ENCODE peak calls at places on chromosomes 7 and 10, in eight cellular contexts. One of them, this sample, is unnamed.
A peak's percentile ranks its signal among the peaks of the same experiment; 100 is the strongest.

GRCh38 chr10:59648711-59649201 is 60.9 kb downstream of the SLC16A9 start:
- DNase-seq in HepG2: no peak
- DNase-seq in breast epithelium: no peak
- DNase-seq in HCT116: no peak
- DNase-seq in GM23338: peak; percentile 36
- DNase-seq in SK-N-SH: no peak
- DNase-seq in spleen: no peak
- DNase-seq in vagina: no peak
- DNase-seq in this sample: no peak

GRCh38 chr10:18665079-18665478 is 5.8 kb downstream of the ARL5B start:
- DNase-seq in vagina: no peak
- DNase-seq in spleen: no peak
- DNase-seq in HCT116: no peak
- DNase-seq in breast epithelium: no peak
- DNase-seq in SK-N-SH: no peak
- DNase-seq in HepG2: no peak
- DNase-seq in GM23338: no peak
- DNase-seq in this sample: no peak

GRCh38 chr10:29634764-29635625 is at the start of gene SVIL:
- DNase-seq in vagina: peak; percentile 77
- DNase-seq in breast epithelium: peak; percentile 76
- DNase-seq in GM23338: peak; percentile 33
- DNase-seq in HepG2: peak; percentile 61
- DNase-seq in spleen: no peak
- DNase-seq in HCT116: no peak
- DNase-seq in SK-N-SH: no peak
- DNase-seq in this sample: peak; percentile 75

GRCh38 chr7:105677803-105678583 is 96.7 kb upstream of the EFCAB10 start:
- DNase-seq in SK-N-SH: no peak
- DNase-seq in spleen: peak; percentile 86
- DNase-seq in vagina: no peak
- DNase-seq in HepG2: no peak
- DNase-seq in breast epithelium: peak; percentile 29
- DNase-seq in GM23338: no peak
- DNase-seq in HCT116: no peak
- DNase-seq in this sample: peak; percentile 68

GRCh38 chr10:50362547-50363125 is 111.3 kb upstream of the ASAH2 start:
- DNase-seq in spleen: no peak
- DNase-seq in HepG2: no peak
- DNase-seq in GM23338: no peak
- DNase-seq in breast epithelium: no peak
- DNase-seq in SK-N-SH: no peak
- DNase-seq in HCT116: no peak
- DNase-seq in vagina: no peak
- DNase-seq in this sample: no peak

GRCh38 chr10:127570036-127570435 is 20.9 kb downstream of the NPS start:
- DNase-seq in SK-N-SH: no peak
- DNase-seq in vagina: no peak
- DNase-seq in HepG2: no peak
- DNase-seq in breast epithelium: no peak
- DNase-seq in GM23338: no peak
- DNase-seq in spleen: no peak
- DNase-seq in HCT116: no peak
- DNase-seq in this sample: no peak

GRCh38 chr7:25073451-25073850 is 51.6 kb downstream of the CYCS start:
- DNase-seq in breast epithelium: no peak
- DNase-seq in spleen: no peak
- DNase-seq in vagina: no peak
- DNase-seq in SK-N-SH: no peak
- DNase-seq in GM23338: no peak
- DNase-seq in HCT116: no peak
- DNase-seq in HepG2: peak; percentile 55
- DNase-seq in this sample: no peak

GRCh38 chr10:88541116-88541626 is 41.9 kb downstream of the RNLS start:
- DNase-seq in SK-N-SH: no peak
- DNase-seq in HCT116: no peak
- DNase-seq in GM23338: no peak
- DNase-seq in vagina: no peak
- DNase-seq in HepG2: no peak
- DNase-seq in breast epithelium: no peak
- DNase-seq in spleen: no peak
- DNase-seq in this sample: no peak

GRCh38 chr10:129704225-129704624 is 237.2 kb downstream of the MGMT start:
- DNase-seq in SK-N-SH: no peak
- DNase-seq in spleen: no peak
- DNase-seq in HCT116: no peak
- DNase-seq in vagina: peak; percentile 82
- DNase-seq in breast epithelium: no peak
- DNase-seq in HepG2: no peak
- DNase-seq in GM23338: no peak
- DNase-seq in this sample: no peak

GRCh38 chr10:121436630-121437311 is 161.5 kb downstream of the FGFR2 start:
- DNase-seq in spleen: no peak
- DNase-seq in HepG2: peak; percentile 28
- DNase-seq in GM23338: peak; percentile 11
- DNase-seq in SK-N-SH: peak; percentile 24
- DNase-seq in vagina: no peak
- DNase-seq in breast epithelium: no peak
- DNase-seq in HCT116: no peak
- DNase-seq in this sample: no peak

GRCh38 chr7:99013266-99014112 is 130.4 kb downstream of the SMURF1 start:
- DNase-seq in vagina: no peak
- DNase-seq in spleen: no peak
- DNase-seq in SK-N-SH: no peak
- DNase-seq in GM23338: no peak
- DNase-seq in breast epithelium: no peak
- DNase-seq in HepG2: no peak
- DNase-seq in HCT116: no peak
- DNase-seq in this sample: no peak

GRCh38 chr7:11315687-11316258 is 342.1 kb downstream of the PHF14 start:
- DNase-seq in HepG2: no peak
- DNase-seq in SK-N-SH: no peak
- DNase-seq in HCT116: no peak
- DNase-seq in spleen: no peak
- DNase-seq in vagina: no peak
- DNase-seq in breast epithelium: no peak
- DNase-seq in GM23338: no peak
- DNase-seq in this sample: no peak

GRCh38 chr7:108146070-108146842 is 16.1 kb upstream of the LAMB4 start:
- DNase-seq in GM23338: peak; percentile 91
- DNase-seq in HCT116: peak; percentile 69
- DNase-seq in SK-N-SH: peak; percentile 69
- DNase-seq in HepG2: peak; percentile 72
- DNase-seq in spleen: no peak
- DNase-seq in breast epithelium: peak; percentile 43
- DNase-seq in vagina: no peak
- DNase-seq in this sample: peak; percentile 63

GRCh38 chr10:60314306-60314940 is 75.3 kb downstream of the ANK3 start:
- DNase-seq in GM23338: no peak
- DNase-seq in HCT116: peak; percentile 39
- DNase-seq in spleen: no peak
- DNase-seq in HepG2: no peak
- DNase-seq in breast epithelium: no peak
- DNase-seq in SK-N-SH: no peak
- DNase-seq in vagina: no peak
- DNase-seq in this sample: no peak

GRCh38 chr7:55973747-55974250 is 9.4 kb downstream of the NIPSNAP2 start:
- DNase-seq in GM23338: no peak
- DNase-seq in HCT116: no peak
- DNase-seq in breast epithelium: no peak
- DNase-seq in SK-N-SH: no peak
- DNase-seq in HepG2: no peak
- DNase-seq in vagina: no peak
- DNase-seq in spleen: no peak
- DNase-seq in this sample: no peak
- H3K4me1 ChIP-seq in GM23338: no peaks in the 10 kb centered on the region
- H3K4me1 ChIP-seq in HCT116: no peaks in the 10 kb centered on the region
- H3K4me1 ChIP-seq in breast epithelium: no peaks in the 10 kb centered on the region
- H3K4me1 ChIP-seq in SK-N-SH: peaks cover 4% of the 10 kb centered on the region
- H3K4me1 ChIP-seq in HepG2: no peaks in the 10 kb centered on the region
- H3K4me1 ChIP-seq in vagina: peaks cover 15% of the 10 kb centered on the region
- H3K4me1 ChIP-seq in spleen: no peaks in the 10 kb centered on the region
- H3K4me1 ChIP-seq in this sample: peaks cover 32% of the 10 kb centered on the region

GRCh38 chr7:120961638-120962173 is 11.1 kb downstream of the ING3 start:
- DNase-seq in spleen: no peak
- DNase-seq in SK-N-SH: no peak
- DNase-seq in breast epithelium: no peak
- DNase-seq in HepG2: no peak
- DNase-seq in GM23338: no peak
- DNase-seq in vagina: no peak
- DNase-seq in HCT116: no peak
- DNase-seq in this sample: no peak

GRCh38 chr7:120959929-120960484 is 9.4 kb downstream of the ING3 start:
- DNase-seq in spleen: no peak
- DNase-seq in HCT116: no peak
- DNase-seq in SK-N-SH: no peak
- DNase-seq in breast epithelium: no peak
- DNase-seq in HepG2: no peak
- DNase-seq in GM23338: peak; percentile 18
- DNase-seq in vagina: no peak
- DNase-seq in this sample: no peak

GRCh38 chr7:120955577-120956149 is 5.1 kb downstream of the ING3 start:
- DNase-seq in HepG2: no peak
- DNase-seq in spleen: no peak
- DNase-seq in HCT116: no peak
- DNase-seq in GM23338: no peak
- DNase-seq in breast epithelium: no peak
- DNase-seq in SK-N-SH: no peak
- DNase-seq in vagina: no peak
- DNase-seq in this sample: no peak

GRCh38 chr7:120964088-120964487 is 13.5 kb downstream of the ING3 start:
- DNase-seq in spleen: no peak
- DNase-seq in breast epithelium: no peak
- DNase-seq in SK-N-SH: no peak
- DNase-seq in GM23338: no peak
- DNase-seq in HepG2: no peak
- DNase-seq in vagina: no peak
- DNase-seq in HCT116: no peak
- DNase-seq in this sample: no peak

DNA sequence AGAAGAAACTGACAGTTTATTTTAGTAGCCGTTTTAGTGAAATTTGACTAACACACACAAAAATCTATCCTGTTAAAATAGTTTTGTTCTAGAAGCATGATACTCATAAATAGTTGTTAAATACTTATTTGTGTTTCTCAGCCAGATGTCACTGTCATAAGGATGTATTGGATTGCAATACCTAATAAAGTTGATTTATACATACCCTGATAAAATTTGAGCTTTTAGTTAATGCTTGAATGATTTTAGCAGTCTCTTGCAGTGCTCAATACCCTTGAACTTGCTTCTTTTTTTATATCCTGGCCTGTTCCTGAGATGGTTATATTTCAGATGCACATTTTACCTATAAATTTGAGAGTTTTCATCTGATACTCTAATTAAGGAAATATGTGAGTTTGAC is 10.1 kb downstream of the ING3 start:
- DNase-seq in GM23338: no peak
- DNase-seq in vagina: no peak
- DNase-seq in spleen: no peak
- DNase-seq in HepG2: no peak
- DNase-seq in SK-N-SH: no peak
- DNase-seq in breast epithelium: no peak
- DNase-seq in HCT116: no peak
- DNase-seq in this sample: no peak
- TF ChIP-seq CTCF in GM23338: no peak
- TF ChIP-seq CTCF in vagina: no peak
- TF ChIP-seq CTCF in spleen: no peak
- TF ChIP-seq CTCF in HepG2: no peak
- TF ChIP-seq CTCF in SK-N-SH: no peak
- TF ChIP-seq CTCF in breast epithelium: no peak
- TF ChIP-seq CTCF in HCT116: no peak
- TF ChIP-seq CTCF in this sample: no peak

DNA sequence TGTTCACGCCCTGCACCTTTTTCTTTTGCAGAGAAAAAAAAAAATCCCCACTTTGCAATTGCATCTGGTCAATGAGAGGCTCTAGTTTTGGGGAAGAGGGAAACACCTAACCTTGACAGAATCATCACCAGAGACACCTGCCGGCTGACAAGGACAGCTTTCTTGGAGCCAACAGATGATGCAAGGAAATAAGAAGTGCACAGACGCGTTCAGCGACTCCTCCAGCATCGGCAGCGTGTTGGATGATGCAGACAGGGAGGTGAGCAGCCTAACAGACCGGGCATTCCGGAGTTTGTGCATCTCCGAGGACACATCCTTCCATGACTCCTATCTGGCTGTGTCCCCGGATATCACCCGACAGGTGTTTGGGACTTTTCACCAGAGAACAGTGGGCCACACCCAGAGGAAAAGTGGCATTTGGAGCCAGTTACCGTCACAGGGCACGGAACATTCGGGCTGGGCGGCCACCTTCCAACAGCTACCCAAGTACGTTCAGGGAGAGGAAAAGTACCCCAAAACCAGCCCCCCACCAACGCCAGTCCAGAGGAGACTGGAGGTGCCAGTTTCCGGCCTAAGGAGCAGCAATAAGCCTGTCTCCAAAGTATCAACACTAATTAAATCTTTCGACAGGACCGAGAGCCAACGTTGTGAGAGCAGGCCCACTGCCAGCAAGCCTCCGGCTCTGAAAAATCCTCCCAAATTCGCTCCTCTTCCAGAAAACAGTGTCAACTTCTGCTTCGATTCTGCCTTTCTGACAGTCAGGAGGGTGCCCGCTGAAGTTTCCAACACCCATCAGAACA is 23.6 kb downstream of the C10orf71 start:
- DNase-seq in SK-N-SH: no peak
- DNase-seq in HepG2: no peak
- DNase-seq in HCT116: no peak
- DNase-seq in vagina: peak; percentile 92
- DNase-seq in spleen: no peak
- DNase-seq in GM23338: no peak
- DNase-seq in breast epithelium: no peak
- DNase-seq in this sample: no peak
- TF ChIP-seq POLR2AphosphoS5 in SK-N-SH: no peak
- TF ChIP-seq POLR2AphosphoS5 in HepG2: no peak
- TF ChIP-seq POLR2AphosphoS5 in HCT116: no peak
- TF ChIP-seq POLR2AphosphoS5 in vagina: no peak
- TF ChIP-seq POLR2AphosphoS5 in spleen: no peak
- TF ChIP-seq POLR2AphosphoS5 in GM23338: no peak
- TF ChIP-seq POLR2AphosphoS5 in breast epithelium: no peak
- TF ChIP-seq POLR2AphosphoS5 in this sample: no peak

GRCh38 chr7:3215624-3216585 is 85.1 kb upstream of the SDK1 start:
- DNase-seq in SK-N-SH: no peak
- DNase-seq in HepG2: no peak
- DNase-seq in vagina: peak; percentile 14
- DNase-seq in breast epithelium: no peak
- DNase-seq in HCT116: no peak
- DNase-seq in spleen: no peak
- DNase-seq in GM23338: no peak
- DNase-seq in this sample: no peak

GRCh38 chr7:3218561-3219225 is 82.4 kb upstream of the SDK1 start:
- DNase-seq in SK-N-SH: no peak
- DNase-seq in HepG2: peak; percentile 58
- DNase-seq in breast epithelium: no peak
- DNase-seq in vagina: peak; percentile 1
- DNase-seq in HCT116: no peak
- DNase-seq in GM23338: no peak
- DNase-seq in spleen: no peak
- DNase-seq in this sample: no peak

GRCh38 chr7:3214090-3214413 is 87.0 kb upstream of the SDK1 start:
- DNase-seq in GM23338: no peak
- DNase-seq in breast epithelium: no peak
- DNase-seq in vagina: no peak
- DNase-seq in HCT116: no peak
- DNase-seq in HepG2: no peak
- DNase-seq in SK-N-SH: no peak
- DNase-seq in spleen: no peak
- DNase-seq in this sample: no peak

GRCh38 chr7:3217166-3217565 is 83.9 kb upstream of the SDK1 start:
- DNase-seq in GM23338: no peak
- DNase-seq in spleen: no peak
- DNase-seq in SK-N-SH: no peak
- DNase-seq in HCT116: no peak
- DNase-seq in vagina: peak; percentile 64
- DNase-seq in breast epithelium: no peak
- DNase-seq in HepG2: no peak
- DNase-seq in this sample: no peak
- H3K4me1 ChIP-seq in GM23338: no peaks in the 10 kb centered on the region
- H3K4me1 ChIP-seq in spleen: no peaks in the 10 kb centered on the region
- H3K4me1 ChIP-seq in SK-N-SH: no peaks in the 10 kb centered on the region
- H3K4me1 ChIP-seq in HCT116: no peaks in the 10 kb centered on the region
- H3K4me1 ChIP-seq in vagina: peaks cover 5% of the 10 kb centered on the region
- H3K4me1 ChIP-seq in breast epithelium: no peaks in the 10 kb centered on the region
- H3K4me1 ChIP-seq in HepG2: peaks cover 17% of the 10 kb centered on the region
- H3K4me1 ChIP-seq in this sample: no peaks in the 10 kb centered on the region